ENCODE peak calls at places on chromosomes 12 and 14, in ten cellular contexts. One of them, this sample, is unnamed.

GRCh38 chr14:64812412-64812811 is 67.3 kb downstream of the SPTB start:
- DNase-seq in sigmoid colon: no peak
- DNase-seq in HTR-8/SVneo: no peak
- DNase-seq in GM03348: no peak
- DNase-seq in foreskin fibroblast: no peak
- DNase-seq in brain microvascular endothelial cell: no peak
- DNase-seq in HuH-7.5: no peak
- DNase-seq in GM12891: no peak
- DNase-seq in NCI-H1694: no peak
- DNase-seq in NCI-H2029: peak; percentile 74
- DNase-seq in this sample: no peak

GRCh38 chr14:75158843-75159614 is 17.4 kb downstream of the TMED10 start:
- DNase-seq in GM12891: no peak
- DNase-seq in HuH-7.5: no peak
- DNase-seq in sigmoid colon: no peak
- DNase-seq in NCI-H1694: no peak
- DNase-seq in HTR-8/SVneo: no peak
- DNase-seq in NCI-H2029: no peak
- DNase-seq in GM03348: no peak
- DNase-seq in foreskin fibroblast: peak; percentile 14
- DNase-seq in brain microvascular endothelial cell: no peak
- DNase-seq in this sample: no peak

GRCh38 chr12:15584366-15585041 is 204.7 kb downstream of the EPS8 start:
- DNase-seq in brain microvascular endothelial cell: no peak
- DNase-seq in GM12891: no peak
- DNase-seq in NCI-H1694: peak; percentile 51
- DNase-seq in foreskin fibroblast: peak; percentile 67
- DNase-seq in sigmoid colon: no peak
- DNase-seq in HuH-7.5: no peak
- DNase-seq in GM03348: peak; percentile 54
- DNase-seq in HTR-8/SVneo: peak; percentile 3
- DNase-seq in NCI-H2029: no peak
- DNase-seq in this sample: no peak

GRCh38 chr12:115070313-115070712 is 386.3 kb upstream of the TBX3 start:
- DNase-seq in GM03348: no peak
- DNase-seq in foreskin fibroblast: peak; percentile 56
- DNase-seq in GM12891: no peak
- DNase-seq in HuH-7.5: no peak
- DNase-seq in brain microvascular endothelial cell: no peak
- DNase-seq in sigmoid colon: no peak
- DNase-seq in NCI-H2029: no peak
- DNase-seq in HTR-8/SVneo: no peak
- DNase-seq in NCI-H1694: no peak
- DNase-seq in this sample: no peak

GRCh38 chr12:114439833-114440449 is 34.0 kb upstream of the TBX5 start:
- DNase-seq in GM12891: no peak
- DNase-seq in HTR-8/SVneo: no peak
- DNase-seq in sigmoid colon: no peak
- DNase-seq in GM03348: no peak
- DNase-seq in NCI-H2029: no peak
- DNase-seq in NCI-H1694: no peak
- DNase-seq in HuH-7.5: no peak
- DNase-seq in brain microvascular endothelial cell: no peak
- DNase-seq in foreskin fibroblast: no peak
- DNase-seq in this sample: no peak

GRCh38 chr12:72346331-72346944 is 74.3 kb downstream of the TRHDE start:
- DNase-seq in brain microvascular endothelial cell: peak; percentile 73
- DNase-seq in GM03348: peak; percentile 19
- DNase-seq in HuH-7.5: peak; percentile 12
- DNase-seq in GM12891: no peak
- DNase-seq in foreskin fibroblast: peak; percentile 66
- DNase-seq in NCI-H1694: peak; percentile 47
- DNase-seq in sigmoid colon: no peak
- DNase-seq in HTR-8/SVneo: peak; percentile 13
- DNase-seq in NCI-H2029: peak; percentile 34
- DNase-seq in this sample: no peak

GRCh38 chr12:120703311-120703942 is 6.8 kb upstream of the UNC119B start:
- DNase-seq in HuH-7.5: no peak
- DNase-seq in foreskin fibroblast: no peak
- DNase-seq in brain microvascular endothelial cell: no peak
- DNase-seq in GM03348: no peak
- DNase-seq in NCI-H2029: no peak
- DNase-seq in NCI-H1694: no peak
- DNase-seq in GM12891: no peak
- DNase-seq in sigmoid colon: no peak
- DNase-seq in HTR-8/SVneo: no peak
- DNase-seq in this sample: no peak

GRCh38 chr14:68937790-68938514 is 41.1 kb downstream of the ACTN1 start:
- DNase-seq in NCI-H2029: no peak
- DNase-seq in foreskin fibroblast: no peak
- DNase-seq in HuH-7.5: no peak
- DNase-seq in GM03348: no peak
- DNase-seq in brain microvascular endothelial cell: no peak
- DNase-seq in GM12891: no peak
- DNase-seq in NCI-H1694: no peak
- DNase-seq in HTR-8/SVneo: no peak
- DNase-seq in sigmoid colon: peak; percentile 95
- DNase-seq in this sample: no peak

GRCh38 chr14:75369506-75369905 is 58.3 kb upstream of the JDP2 start:
- DNase-seq in HTR-8/SVneo: no peak
- DNase-seq in sigmoid colon: no peak
- DNase-seq in NCI-H2029: no peak
- DNase-seq in NCI-H1694: peak; percentile 35
- DNase-seq in HuH-7.5: no peak
- DNase-seq in brain microvascular endothelial cell: no peak
- DNase-seq in GM03348: peak; percentile 24
- DNase-seq in GM12891: no peak
- DNase-seq in foreskin fibroblast: no peak
- DNase-seq in this sample: no peak

GRCh38 chr12:84920331-84920730 is 7.7 kb upstream of the SLC6A15 start:
- DNase-seq in HTR-8/SVneo: no peak
- DNase-seq in NCI-H2029: no peak
- DNase-seq in brain microvascular endothelial cell: peak; percentile 71
- DNase-seq in GM03348: no peak
- DNase-seq in GM12891: no peak
- DNase-seq in NCI-H1694: no peak
- DNase-seq in HuH-7.5: no peak
- DNase-seq in foreskin fibroblast: peak; percentile 53
- DNase-seq in sigmoid colon: no peak
- DNase-seq in this sample: no peak

GRCh38 chr12:57430117-57430930 is 519 bp downstream of the R3HDM2 start:
- DNase-seq in GM12891: peak; percentile 79
- DNase-seq in sigmoid colon: no peak
- DNase-seq in NCI-H2029: peak; percentile 50
- DNase-seq in brain microvascular endothelial cell: peak; percentile 9
- DNase-seq in NCI-H1694: peak; percentile 19
- DNase-seq in GM03348: peak; percentile 85
- DNase-seq in HuH-7.5: peak; percentile 44
- DNase-seq in foreskin fibroblast: no peak
- DNase-seq in HTR-8/SVneo: no peak
- DNase-seq in this sample: no peak

GRCh38 chr14:84409435-84409834 is 1120.5 kb upstream of the FLRT2 start:
- DNase-seq in GM03348: no peak
- DNase-seq in GM12891: no peak
- DNase-seq in sigmoid colon: no peak
- DNase-seq in NCI-H1694: no peak
- DNase-seq in brain microvascular endothelial cell: peak; percentile 32
- DNase-seq in HuH-7.5: no peak
- DNase-seq in NCI-H2029: no peak
- DNase-seq in foreskin fibroblast: peak; percentile 8
- DNase-seq in HTR-8/SVneo: no peak
- DNase-seq in this sample: no peak

This sample was measured in activated T-helper 9 cell treated with anti-CD3 and anti-CD28 coated beads, Interleukin-2, amount 50 U/mL, for 16 hours.